ENCODE peak calls at places on chromosomes 12 and 14, in five cellular contexts. One of them, this sample, is unnamed.
A peak's percentile ranks its signal among the peaks of the same experiment; 100 is the strongest.

GRCh38 chr12:85279449-85280137 is 427 bp upstream of the ALX1 start:
- DNase-seq in EH: no peak
- DNase-seq in sciatic nerve: no peak
- DNase-seq in stimulated activated CD4-positive, alpha-beta T cell treated with anti-CD3 and anti-CD28 coated beads, Interleukin-15, amount 100 ng/mL, for 24 hours: no peak
- DNase-seq in endothelial cell: peak; percentile 45
- DNase-seq in this sample: no peak

GRCh38 chr12:52391618-52392002 is 6.2 kb upstream of the KRT84 start:
- DNase-seq in sciatic nerve: no peak
- DNase-seq in stimulated activated CD4-positive, alpha-beta T cell treated with anti-CD3 and anti-CD28 coated beads, Interleukin-15, amount 100 ng/mL, for 24 hours: no peak
- DNase-seq in endothelial cell: no peak
- DNase-seq in EH: peak; percentile 25
- DNase-seq in this sample: no peak

GRCh38 chr12:54258286-54258685 is 21.6 kb downstream of the CBX5 start:
- DNase-seq in endothelial cell: no peak
- DNase-seq in EH: peak; percentile 85
- DNase-seq in stimulated activated CD4-positive, alpha-beta T cell treated with anti-CD3 and anti-CD28 coated beads, Interleukin-15, amount 100 ng/mL, for 24 hours: no peak
- DNase-seq in sciatic nerve: no peak
- DNase-seq in this sample: no peak

GRCh38 chr12:63307849-63308248 is 156.8 kb upstream of the AVPR1A start:
- DNase-seq in EH: no peak
- DNase-seq in stimulated activated CD4-positive, alpha-beta T cell treated with anti-CD3 and anti-CD28 coated beads, Interleukin-15, amount 100 ng/mL, for 24 hours: no peak
- DNase-seq in sciatic nerve: no peak
- DNase-seq in endothelial cell: no peak
- DNase-seq in this sample: no peak

GRCh38 chr12:23699031-23699430 is 250.4 kb downstream of the SOX5 start:
- DNase-seq in EH: no peak
- DNase-seq in endothelial cell: no peak
- DNase-seq in sciatic nerve: no peak
- DNase-seq in stimulated activated CD4-positive, alpha-beta T cell treated with anti-CD3 and anti-CD28 coated beads, Interleukin-15, amount 100 ng/mL, for 24 hours: no peak
- DNase-seq in this sample: no peak

GRCh38 chr14:45118594-45118993 is 15.7 kb downstream of the FKBP3 start:
- DNase-seq in endothelial cell: no peak
- DNase-seq in EH: no peak
- DNase-seq in stimulated activated CD4-positive, alpha-beta T cell treated with anti-CD3 and anti-CD28 coated beads, Interleukin-15, amount 100 ng/mL, for 24 hours: no peak
- DNase-seq in sciatic nerve: no peak
- DNase-seq in this sample: no peak

GRCh38 chr14:76514599-76514998 is 138.7 kb downstream of the ESRRB start:
- DNase-seq in stimulated activated CD4-positive, alpha-beta T cell treated with anti-CD3 and anti-CD28 coated beads, Interleukin-15, amount 100 ng/mL, for 24 hours: peak; percentile 27
- DNase-seq in sciatic nerve: no peak
- DNase-seq in endothelial cell: no peak
- DNase-seq in EH: no peak
- DNase-seq in this sample: peak; percentile 46

GRCh38 chr12:69435644-69436043 is 34.5 kb upstream of the FRS2 start:
- DNase-seq in sciatic nerve: no peak
- DNase-seq in stimulated activated CD4-positive, alpha-beta T cell treated with anti-CD3 and anti-CD28 coated beads, Interleukin-15, amount 100 ng/mL, for 24 hours: no peak
- DNase-seq in EH: peak; percentile 67
- DNase-seq in endothelial cell: no peak
- DNase-seq in this sample: no peak

GRCh38 chr14:37114039-37114438 is 58.4 kb downstream of the SLC25A21 start:
- DNase-seq in stimulated activated CD4-positive, alpha-beta T cell treated with anti-CD3 and anti-CD28 coated beads, Interleukin-15, amount 100 ng/mL, for 24 hours: no peak
- DNase-seq in sciatic nerve: no peak
- DNase-seq in EH: peak; percentile 54
- DNase-seq in endothelial cell: no peak
- DNase-seq in this sample: no peak

GRCh38 chr14:73311710-73312035 is 74.4 kb downstream of the PAPLN start:
- DNase-seq in stimulated activated CD4-positive, alpha-beta T cell treated with anti-CD3 and anti-CD28 coated beads, Interleukin-15, amount 100 ng/mL, for 24 hours: no peak
- DNase-seq in sciatic nerve: no peak
- DNase-seq in EH: no peak
- DNase-seq in endothelial cell: no peak
- DNase-seq in this sample: no peak

GRCh38 chr12:4228122-4228580 is 45.4 kb upstream of the CCND2 start:
- DNase-seq in stimulated activated CD4-positive, alpha-beta T cell treated with anti-CD3 and anti-CD28 coated beads, Interleukin-15, amount 100 ng/mL, for 24 hours: no peak
- DNase-seq in sciatic nerve: no peak
- DNase-seq in endothelial cell: no peak
- DNase-seq in EH: no peak
- DNase-seq in this sample: no peak

GRCh38 chr14:96135285-96135684 is 69.4 kb upstream of the BDKRB2 start:
- DNase-seq in endothelial cell: no peak
- DNase-seq in EH: peak; percentile 11
- DNase-seq in stimulated activated CD4-positive, alpha-beta T cell treated with anti-CD3 and anti-CD28 coated beads, Interleukin-15, amount 100 ng/mL, for 24 hours: no peak
- DNase-seq in sciatic nerve: no peak
- DNase-seq in this sample: no peak

GRCh38 chr14:56933446-56933845 is 123.2 kb upstream of the OTX2 start:
- DNase-seq in endothelial cell: no peak
- DNase-seq in EH: no peak
- DNase-seq in sciatic nerve: no peak
- DNase-seq in stimulated activated CD4-positive, alpha-beta T cell treated with anti-CD3 and anti-CD28 coated beads, Interleukin-15, amount 100 ng/mL, for 24 hours: no peak
- DNase-seq in this sample: no peak

GRCh38 chr12:30197392-30198047 is 413.8 kb upstream of the TMTC1 start:
- DNase-seq in EH: peak; percentile 2
- DNase-seq in stimulated activated CD4-positive, alpha-beta T cell treated with anti-CD3 and anti-CD28 coated beads, Interleukin-15, amount 100 ng/mL, for 24 hours: no peak
- DNase-seq in endothelial cell: no peak
- DNase-seq in sciatic nerve: no peak
- DNase-seq in this sample: no peak

GRCh38 chr14:102545461-102546265 is 36.1 kb upstream of the ANKRD9 start:
- DNase-seq in EH: peak; percentile 71
- DNase-seq in stimulated activated CD4-positive, alpha-beta T cell treated with anti-CD3 and anti-CD28 coated beads, Interleukin-15, amount 100 ng/mL, for 24 hours: no peak
- DNase-seq in endothelial cell: peak; percentile 30
- DNase-seq in sciatic nerve: no peak
- DNase-seq in this sample: no peak

GRCh38 chr12:101021911-101022388 is 188.1 kb downstream of the SLC5A8 start:
- DNase-seq in EH: peak; percentile 96
- DNase-seq in sciatic nerve: no peak
- DNase-seq in endothelial cell: no peak
- DNase-seq in stimulated activated CD4-positive, alpha-beta T cell treated with anti-CD3 and anti-CD28 coated beads, Interleukin-15, amount 100 ng/mL, for 24 hours: no peak
- DNase-seq in this sample: no peak

GRCh38 chr12:130847097-130847496 is 8.0 kb upstream of the STX2 start:
- DNase-seq in endothelial cell: no peak
- DNase-seq in sciatic nerve: no peak
- DNase-seq in stimulated activated CD4-positive, alpha-beta T cell treated with anti-CD3 and anti-CD28 coated beads, Interleukin-15, amount 100 ng/mL, for 24 hours: no peak
- DNase-seq in EH: peak; percentile 60
- DNase-seq in this sample: no peak

GRCh38 chr12:49188205-49188915 is 520 bp downstream of the TUBA1A start:
- DNase-seq in endothelial cell: peak; percentile 36
- DNase-seq in sciatic nerve: peak; percentile 91
- DNase-seq in EH: peak; percentile 77
- DNase-seq in stimulated activated CD4-positive, alpha-beta T cell treated with anti-CD3 and anti-CD28 coated beads, Interleukin-15, amount 100 ng/mL, for 24 hours: peak; percentile 84
- DNase-seq in this sample: peak; percentile 57

GRCh38 chr14:105281354-105282097 is 19.3 kb downstream of the BRF1 start:
- DNase-seq in EH: peak; percentile 75
- DNase-seq in stimulated activated CD4-positive, alpha-beta T cell treated with anti-CD3 and anti-CD28 coated beads, Interleukin-15, amount 100 ng/mL, for 24 hours: peak; percentile 32
- DNase-seq in sciatic nerve: no peak
- DNase-seq in endothelial cell: peak; percentile 41
- DNase-seq in this sample: no peak

GRCh38 chr14:94509356-94509755 is at the start of gene SERPINA12:
- DNase-seq in endothelial cell: no peak
- DNase-seq in sciatic nerve: no peak
- DNase-seq in EH: no peak
- DNase-seq in stimulated activated CD4-positive, alpha-beta T cell treated with anti-CD3 and anti-CD28 coated beads, Interleukin-15, amount 100 ng/mL, for 24 hours: no peak
- DNase-seq in this sample: no peak

GRCh38 chr14:75487155-75487671 is 35.1 kb upstream of the BATF start:
- DNase-seq in stimulated activated CD4-positive, alpha-beta T cell treated with anti-CD3 and anti-CD28 coated beads, Interleukin-15, amount 100 ng/mL, for 24 hours: no peak
- DNase-seq in EH: no peak
- DNase-seq in sciatic nerve: no peak
- DNase-seq in endothelial cell: no peak
- DNase-seq in this sample: no peak

GRCh38 chr12:109532721-109533486 is 40.4 kb downstream of the MMAB start:
- DNase-seq in stimulated activated CD4-positive, alpha-beta T cell treated with anti-CD3 and anti-CD28 coated beads, Interleukin-15, amount 100 ng/mL, for 24 hours: no peak
- DNase-seq in sciatic nerve: no peak
- DNase-seq in EH: no peak
- DNase-seq in endothelial cell: no peak
- DNase-seq in this sample: no peak

GRCh38 chr14:24268225-24268624 is 3.2 kb downstream of the RABGGTA start:
- DNase-seq in stimulated activated CD4-positive, alpha-beta T cell treated with anti-CD3 and anti-CD28 coated beads, Interleukin-15, amount 100 ng/mL, for 24 hours: no peak
- DNase-seq in endothelial cell: no peak
- DNase-seq in sciatic nerve: no peak
- DNase-seq in EH: no peak
- DNase-seq in this sample: no peak

GRCh38 chr12:3168775-3169221 is 91.6 kb downstream of the TSPAN9 start:
- DNase-seq in sciatic nerve: no peak
- DNase-seq in endothelial cell: no peak
- DNase-seq in stimulated activated CD4-positive, alpha-beta T cell treated with anti-CD3 and anti-CD28 coated beads, Interleukin-15, amount 100 ng/mL, for 24 hours: peak; percentile 64
- DNase-seq in EH: peak; percentile 94
- DNase-seq in this sample: no peak

GRCh38 chr12:118986043-118986442 is 4.7 kb downstream of the SRRM4 start:
- DNase-seq in stimulated activated CD4-positive, alpha-beta T cell treated with anti-CD3 and anti-CD28 coated beads, Interleukin-15, amount 100 ng/mL, for 24 hours: no peak
- DNase-seq in endothelial cell: no peak
- DNase-seq in EH: no peak
- DNase-seq in sciatic nerve: no peak
- DNase-seq in this sample: no peak

GRCh38 chr12:122851820-122852219 is 16.6 kb downstream of the HIP1R start:
- DNase-seq in endothelial cell: peak; percentile 38
- DNase-seq in sciatic nerve: no peak
- DNase-seq in EH: peak; percentile 91
- DNase-seq in stimulated activated CD4-positive, alpha-beta T cell treated with anti-CD3 and anti-CD28 coated beads, Interleukin-15, amount 100 ng/mL, for 24 hours: no peak
- DNase-seq in this sample: no peak

GRCh38 chr12:2190085-2190484 is 137.3 kb downstream of the CACNA1C start:
- DNase-seq in sciatic nerve: no peak
- DNase-seq in EH: no peak
- DNase-seq in stimulated activated CD4-positive, alpha-beta T cell treated with anti-CD3 and anti-CD28 coated beads, Interleukin-15, amount 100 ng/mL, for 24 hours: no peak
- DNase-seq in endothelial cell: no peak
- DNase-seq in this sample: no peak

GRCh38 chr14:96380735-96381134 is 11.2 kb upstream of the AK7 start:
- DNase-seq in endothelial cell: no peak
- DNase-seq in stimulated activated CD4-positive, alpha-beta T cell treated with anti-CD3 and anti-CD28 coated beads, Interleukin-15, amount 100 ng/mL, for 24 hours: no peak
- DNase-seq in sciatic nerve: no peak
- DNase-seq in EH: no peak
- DNase-seq in this sample: no peak

GRCh38 chr12:79689041-79689476 is 1.7 kb downstream of the PAWR start:
- DNase-seq in sciatic nerve: no peak
- DNase-seq in stimulated activated CD4-positive, alpha-beta T cell treated with anti-CD3 and anti-CD28 coated beads, Interleukin-15, amount 100 ng/mL, for 24 hours: no peak
- DNase-seq in EH: no peak
- DNase-seq in endothelial cell: no peak
- DNase-seq in this sample: peak; percentile 10

GRCh38 chr12:86660488-86661171 is 404.4 kb upstream of the MGAT4C start:
- DNase-seq in EH: peak; percentile 28
- DNase-seq in sciatic nerve: no peak
- DNase-seq in endothelial cell: no peak
- DNase-seq in stimulated activated CD4-positive, alpha-beta T cell treated with anti-CD3 and anti-CD28 coated beads, Interleukin-15, amount 100 ng/mL, for 24 hours: no peak
- DNase-seq in this sample: no peak

GRCh38 chr14:59776468-59776867 is 94.1 kb downstream of the RTN1 start:
- DNase-seq in EH: no peak
- DNase-seq in stimulated activated CD4-positive, alpha-beta T cell treated with anti-CD3 and anti-CD28 coated beads, Interleukin-15, amount 100 ng/mL, for 24 hours: no peak
- DNase-seq in endothelial cell: no peak
- DNase-seq in sciatic nerve: no peak
- DNase-seq in this sample: no peak

GRCh38 chr12:106956048-106956935 is 585 bp downstream of the TMEM263 start:
- DNase-seq in sciatic nerve: peak; percentile 84
- DNase-seq in stimulated activated CD4-positive, alpha-beta T cell treated with anti-CD3 and anti-CD28 coated beads, Interleukin-15, amount 100 ng/mL, for 24 hours: peak; percentile 74
- DNase-seq in endothelial cell: peak; percentile 75
- DNase-seq in EH: peak; percentile 96
- DNase-seq in this sample: peak; percentile 64

GRCh38 chr14:95998656-95999055 is 40.5 kb upstream of the C14orf132 start:
- DNase-seq in sciatic nerve: no peak
- DNase-seq in EH: peak; percentile 50
- DNase-seq in endothelial cell: no peak
- DNase-seq in stimulated activated CD4-positive, alpha-beta T cell treated with anti-CD3 and anti-CD28 coated beads, Interleukin-15, amount 100 ng/mL, for 24 hours: no peak
- DNase-seq in this sample: no peak

GRCh38 chr12:94304566-94305061 is 155.1 kb downstream of the CEP83 start:
- DNase-seq in endothelial cell: no peak
- DNase-seq in EH: peak; percentile 94
- DNase-seq in sciatic nerve: no peak
- DNase-seq in stimulated activated CD4-positive, alpha-beta T cell treated with anti-CD3 and anti-CD28 coated beads, Interleukin-15, amount 100 ng/mL, for 24 hours: no peak
- DNase-seq in this sample: no peak

GRCh38 chr12:93879476-93880376 is 202.6 kb downstream of the CRADD start:
- DNase-seq in endothelial cell: no peak
- DNase-seq in stimulated activated CD4-positive, alpha-beta T cell treated with anti-CD3 and anti-CD28 coated beads, Interleukin-15, amount 100 ng/mL, for 24 hours: no peak
- DNase-seq in sciatic nerve: no peak
- DNase-seq in EH: peak; percentile 95
- DNase-seq in this sample: no peak

GRCh38 chr14:51479584-51480305 is 172.0 kb upstream of the FRMD6 start:
- DNase-seq in endothelial cell: no peak
- DNase-seq in EH: peak; percentile 45
- DNase-seq in stimulated activated CD4-positive, alpha-beta T cell treated with anti-CD3 and anti-CD28 coated beads, Interleukin-15, amount 100 ng/mL, for 24 hours: no peak
- DNase-seq in sciatic nerve: no peak
- DNase-seq in this sample: no peak

GRCh38 chr12:94753071-94753779 is 102.9 kb upstream of the TMCC3 start:
- DNase-seq in sciatic nerve: no peak
- DNase-seq in endothelial cell: no peak
- DNase-seq in stimulated activated CD4-positive, alpha-beta T cell treated with anti-CD3 and anti-CD28 coated beads, Interleukin-15, amount 100 ng/mL, for 24 hours: peak; percentile 3
- DNase-seq in EH: no peak
- DNase-seq in this sample: no peak

GRCh38 chr14:76133103-76133502 is 18.6 kb upstream of the GPATCH2L start:
- DNase-seq in sciatic nerve: no peak
- DNase-seq in EH: peak; percentile 43
- DNase-seq in stimulated activated CD4-positive, alpha-beta T cell treated with anti-CD3 and anti-CD28 coated beads, Interleukin-15, amount 100 ng/mL, for 24 hours: no peak
- DNase-seq in endothelial cell: peak; percentile 51
- DNase-seq in this sample: no peak

GRCh38 chr12:66417217-66417616 is 114.9 kb downstream of the HELB start:
- DNase-seq in EH: no peak
- DNase-seq in stimulated activated CD4-positive, alpha-beta T cell treated with anti-CD3 and anti-CD28 coated beads, Interleukin-15, amount 100 ng/mL, for 24 hours: no peak
- DNase-seq in sciatic nerve: no peak
- DNase-seq in endothelial cell: no peak
- DNase-seq in this sample: no peak

This sample was measured in germinal center.